ENCODE peak calls at places on chromosome 1, in five cellular contexts. T is pancreas, A is suprapubic skin, Y is occipital lobe, B is ACHN. N is an unnamed sample.

GRCh38 chr1:53413175-53414001 is 45.8 kb upstream of the DMRTB1 start:
- DNase-seq in T (no peak), Y (peak), B (peak), A (no peak), N (no peak)

GRCh38 chr1:211928993-211929637 is 98.6 kb upstream of the LPGAT1 start:
- DNase-seq in T (no peak), B (no peak), A (no peak), Y (no peak), N (no peak)

GRCh38 chr1:228259951-228260350 is 52.1 kb downstream of the OBSCN start:
- DNase-seq in A (no peak), Y (no peak), B (no peak), T (no peak), N (no peak)

GRCh38 chr1:91349524-91349923 is 55.1 kb downstream of the HFM1 start:
- DNase-seq in B (no peak), A (no peak), T (no peak), Y (no peak), N (no peak)

GRCh38 chr1:32695098-32695904 is 7.3 kb downstream of the SYNC start:
- DNase-seq in Y (no peak), B (no peak), T (peak), A (peak), N (peak)

GRCh38 chr1:206589206-206589605 is 23.1 kb downstream of the EIF2D start:
- DNase-seq in B (peak), Y (no peak), A (no peak), T (no peak), N (peak)

GRCh38 chr1:40078512-40079333 is 18.3 kb downstream of the PPT1 start:
- DNase-seq in B (peak), Y (no peak), T (peak), A (no peak), N (no peak)

GRCh38 chr1:119662034-119662437 is 14.0 kb upstream of the ZNF697 start:
- DNase-seq in B (no peak), Y (no peak), T (no peak), A (no peak), N (no peak)

GRCh38 chr1:162835157-162835899 is 25.6 kb downstream of the CCDC190 start:
- DNase-seq in A (no peak), Y (no peak), T (no peak), B (no peak), N (no peak)